ENCODE peak calls at places on chromosomes 11 and 22, in seven cellular contexts. One of them, this sample, is unnamed.
A peak's percentile ranks its signal among the peaks of the same experiment; 100 is the strongest.

GRCh38 chr11:10505278-10506012 is 35.5 kb downstream of the RNF141 start:
- DNase-seq in T-helper 9 cell: no peak
- DNase-seq in right lobe of liver: no peak
- DNase-seq in iPS-NIHi11: no peak
- DNase-seq in cardiac septum: no peak
- DNase-seq in MM.1S: no peak
- DNase-seq in substantia nigra: no peak
- DNase-seq in this sample: no peak

GRCh38 chr11:61627831-61628753 is 47.2 kb upstream of the SYT7 start:
- DNase-seq in right lobe of liver: peak; percentile 68
- DNase-seq in MM.1S: peak; percentile 27
- DNase-seq in iPS-NIHi11: peak; percentile 83
- DNase-seq in substantia nigra: peak; percentile 71
- DNase-seq in T-helper 9 cell: peak; percentile 15
- DNase-seq in cardiac septum: peak; percentile 83
- DNase-seq in this sample: peak; percentile 76

GRCh38 chr11:5689551-5689983 is at the start of gene TRIM22:
- DNase-seq in right lobe of liver: no peak
- DNase-seq in T-helper 9 cell: no peak
- DNase-seq in MM.1S: peak; percentile 74
- DNase-seq in substantia nigra: no peak
- DNase-seq in cardiac septum: no peak
- DNase-seq in iPS-NIHi11: peak; percentile 24
- DNase-seq in this sample: no peak

GRCh38 chr22:36052505-36052941 is 23.9 kb upstream of the RBFOX2 start:
- DNase-seq in T-helper 9 cell: no peak
- DNase-seq in substantia nigra: no peak
- DNase-seq in right lobe of liver: no peak
- DNase-seq in cardiac septum: no peak
- DNase-seq in MM.1S: peak; percentile 25
- DNase-seq in iPS-NIHi11: peak; percentile 42
- DNase-seq in this sample: no peak

GRCh38 chr22:46070722-46071450 is 79.4 kb upstream of the PPARA start:
- DNase-seq in right lobe of liver: peak; percentile 81
- DNase-seq in iPS-NIHi11: peak; percentile 76
- DNase-seq in T-helper 9 cell: no peak
- DNase-seq in MM.1S: peak; percentile 64
- DNase-seq in substantia nigra: no peak
- DNase-seq in cardiac septum: peak; percentile 80
- DNase-seq in this sample: peak; percentile 80

GRCh38 chr11:216081-216974 is 8.8 kb downstream of the RIC8A start:
- DNase-seq in substantia nigra: no peak
- DNase-seq in MM.1S: no peak
- DNase-seq in T-helper 9 cell: no peak
- DNase-seq in right lobe of liver: no peak
- DNase-seq in cardiac septum: peak; percentile 20
- DNase-seq in iPS-NIHi11: no peak
- DNase-seq in this sample: peak; percentile 11

GRCh38 chr11:29159552-29160465 is 857.0 kb downstream of the KCNA4 start:
- DNase-seq in iPS-NIHi11: peak; percentile 78
- DNase-seq in MM.1S: peak; percentile 60
- DNase-seq in right lobe of liver: peak; percentile 20
- DNase-seq in T-helper 9 cell: no peak
- DNase-seq in cardiac septum: no peak
- DNase-seq in substantia nigra: peak; percentile 8
- DNase-seq in this sample: no peak

GRCh38 chr22:49480896-49481650 is 346.6 kb downstream of the BRD1 start:
- DNase-seq in MM.1S: no peak
- DNase-seq in T-helper 9 cell: no peak
- DNase-seq in cardiac septum: peak; percentile 60
- DNase-seq in substantia nigra: no peak
- DNase-seq in right lobe of liver: no peak
- DNase-seq in iPS-NIHi11: no peak
- DNase-seq in this sample: no peak

GRCh38 chr11:68326334-68327215 is 14.2 kb downstream of the LRP5 start:
- DNase-seq in cardiac septum: no peak
- DNase-seq in substantia nigra: no peak
- DNase-seq in MM.1S: no peak
- DNase-seq in iPS-NIHi11: no peak
- DNase-seq in T-helper 9 cell: no peak
- DNase-seq in right lobe of liver: peak; percentile 72
- DNase-seq in this sample: peak; percentile 32

GRCh38 chr11:46144741-46145140 is 23.5 kb upstream of the PHF21A start:
- DNase-seq in T-helper 9 cell: no peak
- DNase-seq in right lobe of liver: no peak
- DNase-seq in substantia nigra: no peak
- DNase-seq in cardiac septum: no peak
- DNase-seq in MM.1S: no peak
- DNase-seq in iPS-NIHi11: no peak
- DNase-seq in this sample: no peak

GRCh38 chr11:77658213-77659013 is 20.8 kb upstream of the CLNS1A start:
- DNase-seq in iPS-NIHi11: no peak
- DNase-seq in MM.1S: no peak
- DNase-seq in T-helper 9 cell: no peak
- DNase-seq in substantia nigra: no peak
- DNase-seq in right lobe of liver: no peak
- DNase-seq in cardiac septum: no peak
- DNase-seq in this sample: no peak

GRCh38 chr11:21411114-21411513 is 741.7 kb downstream of the NELL1 start:
- DNase-seq in T-helper 9 cell: no peak
- DNase-seq in cardiac septum: no peak
- DNase-seq in iPS-NIHi11: no peak
- DNase-seq in right lobe of liver: no peak
- DNase-seq in substantia nigra: no peak
- DNase-seq in MM.1S: peak; percentile 88
- DNase-seq in this sample: no peak

GRCh38 chr11:128336203-128336602 is 251.2 kb downstream of the ETS1 start:
- DNase-seq in substantia nigra: no peak
- DNase-seq in cardiac septum: peak; percentile 81
- DNase-seq in MM.1S: no peak
- DNase-seq in iPS-NIHi11: no peak
- DNase-seq in T-helper 9 cell: no peak
- DNase-seq in right lobe of liver: peak; percentile 82
- DNase-seq in this sample: peak; percentile 71

GRCh38 chr11:36507824-36508489 is 2.1 kb downstream of the TRAF6 start:
- DNase-seq in T-helper 9 cell: no peak
- DNase-seq in cardiac septum: no peak
- DNase-seq in iPS-NIHi11: no peak
- DNase-seq in right lobe of liver: no peak
- DNase-seq in MM.1S: no peak
- DNase-seq in substantia nigra: no peak
- DNase-seq in this sample: no peak

GRCh38 chr22:46070215-46070721 is 80.1 kb upstream of the PPARA start:
- DNase-seq in right lobe of liver: peak; percentile 81
- DNase-seq in MM.1S: peak; percentile 28
- DNase-seq in iPS-NIHi11: no peak
- DNase-seq in T-helper 9 cell: no peak
- DNase-seq in cardiac septum: peak; percentile 85
- DNase-seq in substantia nigra: no peak
- DNase-seq in this sample: peak; percentile 92

GRCh38 chr22:23549198-23549595 is 30.9 kb downstream of the IGLL1 start:
- DNase-seq in right lobe of liver: no peak
- DNase-seq in T-helper 9 cell: no peak
- DNase-seq in substantia nigra: no peak
- DNase-seq in MM.1S: no peak
- DNase-seq in cardiac septum: no peak
- DNase-seq in iPS-NIHi11: no peak
- DNase-seq in this sample: no peak

GRCh38 chr22:17112491-17113042 is 8.6 kb downstream of the TMEM121B start:
- DNase-seq in right lobe of liver: no peak
- DNase-seq in T-helper 9 cell: no peak
- DNase-seq in iPS-NIHi11: no peak
- DNase-seq in cardiac septum: peak; percentile 58
- DNase-seq in MM.1S: no peak
- DNase-seq in substantia nigra: no peak
- DNase-seq in this sample: no peak

GRCh38 chr11:86951706-86952105 is 3.5 kb downstream of the FZD4 start:
- DNase-seq in right lobe of liver: no peak
- DNase-seq in substantia nigra: no peak
- DNase-seq in MM.1S: no peak
- DNase-seq in cardiac septum: no peak
- DNase-seq in T-helper 9 cell: no peak
- DNase-seq in iPS-NIHi11: no peak
- DNase-seq in this sample: no peak

GRCh38 chr22:27785818-27786217 is 15.7 kb downstream of the MN1 start:
- DNase-seq in iPS-NIHi11: no peak
- DNase-seq in MM.1S: no peak
- DNase-seq in substantia nigra: no peak
- DNase-seq in right lobe of liver: no peak
- DNase-seq in T-helper 9 cell: no peak
- DNase-seq in cardiac septum: no peak
- DNase-seq in this sample: no peak

GRCh38 chr22:50039669-50040458 is 18.2 kb downstream of the TTLL8 start:
- DNase-seq in MM.1S: no peak
- DNase-seq in right lobe of liver: no peak
- DNase-seq in substantia nigra: no peak
- DNase-seq in cardiac septum: no peak
- DNase-seq in T-helper 9 cell: no peak
- DNase-seq in iPS-NIHi11: no peak
- DNase-seq in this sample: peak; percentile 26

GRCh38 chr11:19087658-19088057 is 27.1 kb upstream of the MRGPRX2 start:
- DNase-seq in iPS-NIHi11: no peak
- DNase-seq in MM.1S: no peak
- DNase-seq in substantia nigra: no peak
- DNase-seq in cardiac septum: no peak
- DNase-seq in T-helper 9 cell: no peak
- DNase-seq in right lobe of liver: no peak
- DNase-seq in this sample: no peak

GRCh38 chr11:19632435-19632834 is 80.2 kb upstream of the NAV2 start:
- DNase-seq in MM.1S: no peak
- DNase-seq in iPS-NIHi11: no peak
- DNase-seq in right lobe of liver: no peak
- DNase-seq in cardiac septum: no peak
- DNase-seq in T-helper 9 cell: no peak
- DNase-seq in substantia nigra: no peak
- DNase-seq in this sample: no peak

GRCh38 chr11:47589103-47589502 is 2.6 kb downstream of the FAM180B start:
- DNase-seq in T-helper 9 cell: no peak
- DNase-seq in substantia nigra: no peak
- DNase-seq in right lobe of liver: no peak
- DNase-seq in iPS-NIHi11: no peak
- DNase-seq in MM.1S: no peak
- DNase-seq in cardiac septum: no peak
- DNase-seq in this sample: no peak

GRCh38 chr11:2564008-2564530 is 119.3 kb downstream of the KCNQ1 start:
- DNase-seq in substantia nigra: no peak
- DNase-seq in iPS-NIHi11: no peak
- DNase-seq in cardiac septum: peak; percentile 22
- DNase-seq in T-helper 9 cell: no peak
- DNase-seq in MM.1S: no peak
- DNase-seq in right lobe of liver: peak; percentile 7
- DNase-seq in this sample: no peak

GRCh38 chr11:82899191-82899820 is 924 bp downstream of the PRCP start:
- DNase-seq in MM.1S: no peak
- DNase-seq in iPS-NIHi11: no peak
- DNase-seq in substantia nigra: no peak
- DNase-seq in cardiac septum: no peak
- DNase-seq in T-helper 9 cell: no peak
- DNase-seq in right lobe of liver: no peak
- DNase-seq in this sample: no peak

GRCh38 chr22:28703436-28703835 is 23.8 kb upstream of the TTC28 start:
- DNase-seq in cardiac septum: no peak
- DNase-seq in MM.1S: no peak
- DNase-seq in right lobe of liver: no peak
- DNase-seq in substantia nigra: no peak
- DNase-seq in iPS-NIHi11: no peak
- DNase-seq in T-helper 9 cell: no peak
- DNase-seq in this sample: no peak

GRCh38 chr11:69772646-69773045 is 2.5 kb downstream of the FGF4 start:
- DNase-seq in cardiac septum: no peak
- DNase-seq in MM.1S: no peak
- DNase-seq in substantia nigra: no peak
- DNase-seq in right lobe of liver: no peak
- DNase-seq in T-helper 9 cell: no peak
- DNase-seq in iPS-NIHi11: no peak
- DNase-seq in this sample: no peak

GRCh38 chr11:94604496-94604895 is 37.3 kb downstream of the PIWIL4 start:
- DNase-seq in T-helper 9 cell: no peak
- DNase-seq in iPS-NIHi11: no peak
- DNase-seq in right lobe of liver: no peak
- DNase-seq in MM.1S: no peak
- DNase-seq in substantia nigra: no peak
- DNase-seq in cardiac septum: no peak
- DNase-seq in this sample: no peak

GRCh38 chr11:17828311-17828751 is 93.8 kb downstream of the KCNC1 start:
- DNase-seq in MM.1S: no peak
- DNase-seq in iPS-NIHi11: no peak
- DNase-seq in right lobe of liver: no peak
- DNase-seq in T-helper 9 cell: no peak
- DNase-seq in substantia nigra: peak; percentile 42
- DNase-seq in cardiac septum: no peak
- DNase-seq in this sample: peak; percentile 62

GRCh38 chr22:37569009-37569920 is 9.0 kb downstream of the CDC42EP1 start:
- DNase-seq in iPS-NIHi11: peak; percentile 44
- DNase-seq in right lobe of liver: peak; percentile 81
- DNase-seq in substantia nigra: no peak
- DNase-seq in MM.1S: no peak
- DNase-seq in cardiac septum: no peak
- DNase-seq in T-helper 9 cell: no peak
- DNase-seq in this sample: no peak

GRCh38 chr11:62169935-62170334 is 20.1 kb upstream of the SCGB1D1 start:
- DNase-seq in substantia nigra: no peak
- DNase-seq in right lobe of liver: no peak
- DNase-seq in MM.1S: no peak
- DNase-seq in T-helper 9 cell: no peak
- DNase-seq in cardiac septum: no peak
- DNase-seq in iPS-NIHi11: no peak
- DNase-seq in this sample: no peak

GRCh38 chr22:38949889-38950405 is 7.5 kb upstream of the APOBEC3A start:
- DNase-seq in right lobe of liver: no peak
- DNase-seq in iPS-NIHi11: no peak
- DNase-seq in MM.1S: no peak
- DNase-seq in cardiac septum: no peak
- DNase-seq in substantia nigra: no peak
- DNase-seq in T-helper 9 cell: no peak
- DNase-seq in this sample: no peak

GRCh38 chr11:112613051-112613972 is 347.9 kb upstream of the NCAM1 start:
- DNase-seq in iPS-NIHi11: no peak
- DNase-seq in T-helper 9 cell: no peak
- DNase-seq in right lobe of liver: no peak
- DNase-seq in cardiac septum: no peak
- DNase-seq in MM.1S: no peak
- DNase-seq in substantia nigra: peak; percentile 37
- DNase-seq in this sample: no peak

GRCh38 chr11:120131941-120132644 is 5.8 kb downstream of the TRIM29 start:
- DNase-seq in right lobe of liver: peak; percentile 4
- DNase-seq in substantia nigra: no peak
- DNase-seq in iPS-NIHi11: no peak
- DNase-seq in cardiac septum: peak; percentile 62
- DNase-seq in MM.1S: no peak
- DNase-seq in T-helper 9 cell: no peak
- DNase-seq in this sample: no peak

GRCh38 chr22:39649500-39650089 is 79.0 kb downstream of the CACNA1I start:
- DNase-seq in T-helper 9 cell: no peak
- DNase-seq in right lobe of liver: no peak
- DNase-seq in cardiac septum: no peak
- DNase-seq in MM.1S: no peak
- DNase-seq in iPS-NIHi11: no peak
- DNase-seq in substantia nigra: no peak
- DNase-seq in this sample: no peak

This sample was measured in Right ventricle myocardium superior.